ENCODE peak calls at places on chromosomes 16 and 17, in seven cellular contexts. S, O, C, R, N, I and V are unnamed samples.
A peak's percentile ranks its signal among the peaks of the same experiment; 100 is the strongest.

GRCh38 chr17:79737922-79738578 is 7.3 kb downstream of the ENPP7 start:
- DNase-seq in S (no peak), O (no peak), C (no peak), R (no peak), N (no peak), I (no peak), V (no peak)

GRCh38 chr17:3877220-3877619 is 15.6 kb downstream of the CAMKK1 start:
- DNase-seq in S (no peak), O (no peak), C (no peak), R (no peak), N (no peak), I (no peak), V (no peak)

GRCh38 chr16:85444879-85445778 is 168.0 kb upstream of the GSE1 start:
- DNase-seq in S (no peak), O (no peak), C (no peak), R (no peak), N (peak; percentile 56), I (no peak), V (no peak)

GRCh38 chr16:89020068-89020924 is 43.3 kb upstream of the CBFA2T3 start:
- DNase-seq in S (peak; percentile 48), O (no peak), C (no peak), R (no peak), N (no peak), I (no peak), V (no peak)

GRCh38 chr17:45018514-45019176 is 32.8 kb downstream of the DCAKD start:
- DNase-seq in S (no peak), O (no peak), C (peak; percentile 23), R (peak; percentile 69), N (no peak), I (no peak), V (no peak)

GRCh38 chr16:2535644-2536021 is 2.2 kb upstream of the PDPK1 start:
- DNase-seq in S (no peak), O (no peak), C (no peak), R (no peak), N (no peak), I (no peak), V (no peak)

GRCh38 chr16:8575399-8575798 is 14.9 kb downstream of the TMEM114 start:
- DNase-seq in S (no peak), O (no peak), C (no peak), R (no peak), N (no peak), I (no peak), V (no peak)

GRCh38 chr17:77098884-77099545 is 41.8 kb upstream of the SEC14L1 start:
- DNase-seq in S (no peak), O (peak; percentile 89), C (no peak), R (peak; percentile 59), N (peak; percentile 57), I (no peak), V (no peak)

GRCh38 chr17:81033535-81034167 is 1.3 kb upstream of the BAIAP2 start:
- DNase-seq in S (no peak), O (no peak), C (no peak), R (no peak), N (no peak), I (no peak), V (no peak)

GRCh38 chr17:74262601-74263000 is 11.4 kb upstream of the DNAI2 start:
- DNase-seq in S (no peak), O (no peak), C (no peak), R (no peak), N (no peak), I (no peak), V (no peak)

GRCh38 chr16:3861808-3862451 is 18.6 kb downstream of the CREBBP start:
- DNase-seq in S (peak; percentile 18), O (no peak), C (no peak), R (peak; percentile 33), N (no peak), I (no peak), V (no peak)